ENCODE peak calls at places on chromosomes 6 and 20, in ten cellular contexts. Y is cardiac fibroblast; Q is naive thymus-derived CD4-positive, alpha-beta T cell; G is IMR-90; A is aorta; W is fibroblast of lung; X is OCI-LY7; B is CD4-positive, CD25-positive, alpha-beta regulatory T cell; K is right atrium auricular region; V is AG10803. J is an unnamed sample.

GRCh38 chr20:35003211-35004031 is 47.8 kb downstream of the MYH7B start:
- DNase-seq in Y (no peak), Q (no peak), G (no peak), A (peak; percentile 67), W (no peak), X (no peak), B (no peak), K (no peak), V (no peak), J (no peak)

GRCh38 chr6:147116043-147116442 is 88.2 kb upstream of the STXBP5 start:
- DNase-seq in Y (no peak), Q (no peak), G (no peak), A (no peak), W (no peak), X (no peak), B (no peak), K (no peak), V (no peak), J (no peak)

GRCh38 chr6:45486739-45487138 is 109.0 kb upstream of the SUPT3H start:
- DNase-seq in Y (no peak), Q (no peak), G (no peak), A (no peak), W (no peak), X (no peak), B (peak; percentile 45), K (no peak), V (no peak), J (peak; percentile 51)

GRCh38 chr6:84426002-84426705 is 198.7 kb upstream of the CEP162 start:
- DNase-seq in Y (no peak), Q (no peak), G (no peak), A (no peak), W (peak; percentile 5), X (no peak), B (no peak), K (no peak), V (no peak), J (no peak)

GRCh38 chr20:45781391-45781931 is 10.2 kb downstream of the WFDC3 start:
- DNase-seq in Y (peak; percentile 90), Q (no peak), G (peak; percentile 95), A (no peak), W (peak; percentile 89), X (no peak), B (no peak), K (no peak), V (peak; percentile 92), J (no peak)

GRCh38 chr20:51423810-51424209 is 118.7 kb downstream of the NFATC2 start:
- DNase-seq in Y (no peak), Q (no peak), G (no peak), A (no peak), W (no peak), X (no peak), B (no peak), K (no peak), V (no peak), J (no peak)

GRCh38 chr20:38940644-38941043 is 14.4 kb downstream of the FAM83D start:
- DNase-seq in Y (no peak), Q (no peak), G (no peak), A (no peak), W (no peak), X (no peak), B (no peak), K (no peak), V (no peak), J (no peak)

GRCh38 chr6:139330841-139331500 is 39.2 kb upstream of the TXLNB start:
- DNase-seq in Y (no peak), Q (no peak), G (peak; percentile 10), A (no peak), W (peak; percentile 7), X (no peak), B (no peak), K (no peak), V (peak; percentile 75), J (no peak)

GRCh38 chr20:9112541-9113515 is 43.9 kb downstream of the PLCB4 start:
- DNase-seq in Y (peak; percentile 68), Q (no peak), G (peak; percentile 78), A (no peak), W (peak; percentile 71), X (no peak), B (no peak), K (no peak), V (peak; percentile 85), J (no peak)

GRCh38 chr20:62914970-62915457 is 11.3 kb downstream of the DIDO1 start:
- DNase-seq in Y (peak; percentile 70), Q (peak; percentile 37), G (peak; percentile 19), A (peak; percentile 48), W (peak; percentile 39), X (no peak), B (no peak), K (no peak), V (peak; percentile 48), J (no peak)

GRCh38 chr6:52596371-52597028 is 19.6 kb upstream of the TRAM2 start:
- DNase-seq in Y (peak; percentile 95), Q (no peak), G (peak; percentile 84), A (no peak), W (peak; percentile 89), X (peak; percentile 33), B (no peak), K (no peak), V (peak; percentile 82), J (no peak)

GRCh38 chr20:37314617-37315292 is 25.3 kb downstream of the MANBAL start:
- DNase-seq in Y (no peak), Q (no peak), G (peak; percentile 13), A (peak; percentile 81), W (peak; percentile 70), X (no peak), B (no peak), K (no peak), V (peak; percentile 38), J (no peak)

GRCh38 chr20:19903168-19903676 is 113.9 kb upstream of the NAA20 start:
- DNase-seq in Y (peak; percentile 68), Q (no peak), G (peak; percentile 76), A (no peak), W (peak; percentile 84), X (peak; percentile 25), B (peak; percentile 1), K (peak; percentile 67), V (peak; percentile 28), J (peak; percentile 77)

GRCh38 chr6:39312912-39313525 is 1.2 kb downstream of the KCNK17 start:
- DNase-seq in Y (no peak), Q (no peak), G (no peak), A (peak; percentile 81), W (no peak), X (no peak), B (no peak), K (peak; percentile 66), V (no peak), J (no peak)
- H3K4me3 ChIP-seq in Y (no peak overlapping the region), Q (no peak overlapping the region), G (no peak overlapping the region), A (peak overlapping the region; percentile 15), W (no peak overlapping the region), X (no peak overlapping the region), B (no peak overlapping the region), K (peak overlapping the region; percentile 29), V (no peak overlapping the region), J (no peak overlapping the region)

DNA sequence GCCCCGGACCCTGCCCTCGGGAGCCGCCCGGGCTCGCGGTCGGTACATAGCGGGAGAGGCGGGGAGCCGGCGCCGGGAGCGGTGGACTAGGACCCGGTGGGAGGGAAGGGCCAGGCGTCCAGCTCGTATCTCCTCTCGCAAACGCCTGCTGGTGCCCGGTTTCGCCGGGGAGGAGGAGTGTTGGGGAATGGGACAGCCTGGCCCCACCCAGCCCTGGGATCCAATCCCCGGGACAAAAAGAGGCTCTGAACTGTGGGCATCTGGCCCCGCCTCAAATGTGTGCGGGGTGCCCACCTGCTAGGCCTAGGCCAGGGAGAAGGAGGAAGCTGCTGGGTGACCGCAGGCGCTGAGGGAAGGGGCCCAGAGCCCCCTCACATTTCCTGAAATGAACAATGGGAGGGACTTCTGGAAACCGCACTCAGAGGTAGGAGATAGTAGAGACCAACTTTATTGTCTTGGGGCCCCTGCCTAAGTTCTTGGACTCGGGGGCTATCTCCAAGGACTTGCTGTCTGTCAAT is at the start of gene KCNK17:
- DNase-seq in Y (no peak), Q (no peak), G (no peak), A (no peak), W (no peak), X (no peak), B (no peak), K (no peak), V (no peak), J (no peak)
- H3K4me3 ChIP-seq in Y (no peak within 1 kb of the TSS), Q (no peak within 1 kb of the TSS), G (no peak within 1 kb of the TSS), A (peak within 1 kb of the TSS; percentile 15), W (no peak within 1 kb of the TSS), X (no peak within 1 kb of the TSS), B (no peak within 1 kb of the TSS), K (peak within 1 kb of the TSS; percentile 29), V (no peak within 1 kb of the TSS), J (no peak within 1 kb of the TSS)

GRCh38 chr6:145023116-145023726 is 712.1 kb downstream of the EPM2A start:
- DNase-seq in Y (no peak), Q (no peak), G (no peak), A (no peak), W (no peak), X (no peak), B (no peak), K (no peak), V (no peak), J (no peak)

GRCh38 chr6:145020114-145020513 is 715.2 kb downstream of the EPM2A start:
- DNase-seq in Y (no peak), Q (no peak), G (no peak), A (no peak), W (no peak), X (no peak), B (no peak), K (no peak), V (no peak), J (no peak)

GRCh38 chr6:145022199-145022782 is 713.0 kb downstream of the EPM2A start:
- DNase-seq in Y (no peak), Q (no peak), G (no peak), A (no peak), W (no peak), X (no peak), B (no peak), K (no peak), V (no peak), J (no peak)

GRCh38 chr6:145018027-145018426 is 717.3 kb downstream of the EPM2A start:
- DNase-seq in Y (no peak), Q (no peak), G (no peak), A (no peak), W (no peak), X (no peak), B (no peak), K (no peak), V (no peak), J (no peak)

DNA sequence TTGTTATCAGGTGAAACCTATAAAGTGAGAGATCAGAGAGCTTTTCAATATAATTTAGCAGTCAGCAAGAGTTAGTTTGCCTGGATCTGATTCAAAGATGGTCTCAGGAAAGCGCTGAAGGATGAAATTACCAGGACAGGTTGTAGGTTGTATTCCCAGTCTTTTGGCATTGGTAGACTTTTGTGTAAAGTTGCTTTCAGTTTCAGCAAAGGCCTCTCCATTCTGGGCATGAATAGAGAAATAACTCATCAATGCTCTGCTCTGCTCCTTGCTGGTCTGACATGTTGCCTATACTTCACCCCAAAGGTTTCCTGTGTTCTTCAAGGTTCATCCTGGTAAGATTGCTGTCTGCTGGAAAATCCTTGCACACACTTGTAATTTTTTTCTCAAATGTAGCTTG is 714.8 kb downstream of the EPM2A start:
- DNase-seq in Y (no peak), Q (no peak), G (no peak), A (no peak), W (no peak), X (no peak), B (no peak), K (no peak), V (no peak), J (no peak)
- H3K4me3 ChIP-seq in Y (no peak overlapping the region), Q (no peak overlapping the region), G (no peak overlapping the region), A (no peak overlapping the region), W (no peak overlapping the region), X (no peak overlapping the region), B (no peak overlapping the region), K (no peak overlapping the region), V (no peak overlapping the region), J (no peak overlapping the region)

GRCh38 chr6:8432614-8433013 is 2.7 kb downstream of the SLC35B3 start:
- DNase-seq in Y (peak; percentile 16), Q (no peak), G (peak; percentile 6), A (no peak), W (no peak), X (no peak), B (no peak), K (no peak), V (no peak), J (no peak)
- H3K4me3 ChIP-seq in Y (no peak overlapping the region), Q (no peak overlapping the region), G (no peak overlapping the region), A (no peak overlapping the region), W (peak overlapping the region; percentile 49), X (no peak overlapping the region), B (no peak overlapping the region), K (no peak overlapping the region), V (no peak overlapping the region), J (no peak overlapping the region)

J was measured in GM12865.